ENCODE peak calls at places on chromosome 7, in ten cellular contexts. O is fibroblast of pulmonary artery; E is sciatic nerve; V is OCI-LY7; R is Ammon's horn; J is left ventricle myocardium inferior; S is neuronal stem cell; X is ovary; L is stimulated activated CD4-positive, alpha-beta T cell treated with anti-CD3 and anti-CD28 coated beads, Interleukin-1b, Interleukin-23, amount 100 ng/mL, for 4 hours; N is Daoy. B is an unnamed sample.

GRCh38 chr7:133886081-133886480 is 241.1 kb upstream of the LRGUK start:
- DNase-seq in E (no peak), N (no peak), S (no peak), V (no peak), O (no peak), X (no peak), L (no peak), J (no peak), R (no peak), B (no peak)

GRCh38 chr7:144588535-144588934 is 185.0 kb upstream of the NOBOX start:
- DNase-seq in R (no peak), N (no peak), S (no peak), O (no peak), E (no peak), V (no peak), X (no peak), J (no peak), L (no peak), B (no peak)

GRCh38 chr7:134284952-134285351 is 31.8 kb downstream of the SLC35B4 start:
- DNase-seq in V (no peak), R (no peak), O (no peak), S (no peak), J (no peak), E (no peak), N (no peak), X (no peak), L (no peak), B (no peak)

GRCh38 chr7:25356534-25357151 is 128.4 kb upstream of the NPVF start:
- DNase-seq in N (no peak), O (no peak), S (no peak), V (no peak), L (no peak), J (no peak), X (no peak), E (no peak), R (no peak), B (no peak)

GRCh38 chr7:18019562-18019961 is 8.1 kb downstream of the PRPS1L1 start:
- DNase-seq in R (no peak), L (no peak), J (no peak), O (peak), V (no peak), E (no peak), S (no peak), X (no peak), N (peak), B (no peak)

GRCh38 chr7:1909476-1909875 is 239.4 kb downstream of the ELFN1 start:
- DNase-seq in R (no peak), S (no peak), N (no peak), V (no peak), X (no peak), O (no peak), E (no peak), J (no peak), L (no peak), B (no peak)

GRCh38 chr7:145848691-145849090 is 267.9 kb upstream of the CNTNAP2 start:
- DNase-seq in X (no peak), O (no peak), S (peak), L (no peak), N (peak), R (no peak), V (peak), J (no peak), E (no peak), B (no peak)

GRCh38 chr7:2237109-2237602 is 4.4 kb upstream of the MAD1L1 start:
- DNase-seq in V (peak), E (no peak), R (peak), O (no peak), L (no peak), X (no peak), J (no peak), N (no peak), S (no peak), B (peak)

GRCh38 chr7:111089822-111090426 is 1.0 kb upstream of the LRRN3 start:
- DNase-seq in N (peak), R (peak), V (peak), L (no peak), S (no peak), O (peak), E (no peak), J (no peak), X (no peak), B (peak)

GRCh38 chr7:103373866-103374643 is 26.6 kb downstream of the PSMC2 start:
- DNase-seq in R (no peak), S (no peak), N (no peak), O (no peak), E (no peak), J (no peak), L (no peak), X (no peak), V (no peak), B (no peak)

GRCh38 chr7:98266840-98267239 is 14.6 kb upstream of the BRI3 start:
- DNase-seq in E (no peak), J (no peak), R (no peak), N (no peak), L (no peak), O (peak), S (no peak), V (peak), X (no peak), B (no peak)

GRCh38 chr7:121366852-121367431 is 29.2 kb downstream of the FAM3C start:
- DNase-seq in X (no peak), S (peak), J (no peak), N (peak), L (peak), O (peak), V (peak), R (peak), E (no peak), B (peak)

GRCh38 chr7:36208406-36208805 is 55.4 kb downstream of the EEPD1 start:
- DNase-seq in S (no peak), E (no peak), L (no peak), J (no peak), N (no peak), O (no peak), V (no peak), R (peak), X (no peak), B (no peak)

GRCh38 chr7:116487907-116488521 is 11.5 kb upstream of the CAV2 start:
- DNase-seq in N (no peak), V (no peak), X (no peak), L (no peak), E (no peak), R (no peak), S (no peak), J (no peak), O (no peak), B (no peak)

GRCh38 chr7:101784275-101785127 is 32.9 kb upstream of the CUX1 start:
- DNase-seq in V (no peak), E (no peak), S (no peak), X (peak), O (peak), L (no peak), R (peak), J (no peak), N (no peak), B (no peak)

GRCh38 chr7:155860840-155861479 is 48.7 kb upstream of the SHH start:
- DNase-seq in L (no peak), N (peak), E (no peak), O (peak), S (no peak), J (no peak), X (no peak), V (no peak), R (peak), B (no peak)

GRCh38 chr7:111266613-111267012 is 175.7 kb downstream of the LRRN3 start:
- DNase-seq in R (no peak), L (no peak), O (peak), J (no peak), S (no peak), V (no peak), N (no peak), X (no peak), E (no peak), B (no peak)

GRCh38 chr7:55593515-55594318 is 21.4 kb upstream of the VOPP1 start:
- DNase-seq in E (peak), J (peak), V (peak), X (peak), N (peak), O (peak), R (no peak), S (peak), L (peak), B (peak)

GRCh38 chr7:94449151-94449725 is 54.5 kb downstream of the COL1A2 start:
- DNase-seq in N (no peak), E (no peak), L (no peak), X (no peak), O (peak), R (peak), J (no peak), V (peak), S (no peak), B (peak)

GRCh38 chr7:95690367-95690947 is 81.9 kb upstream of the DYNC1I1 start:
- DNase-seq in S (peak), E (no peak), N (peak), R (peak), X (no peak), J (no peak), L (no peak), O (peak), V (peak), B (peak)

GRCh38 chr7:75962607-75963382 is 31.6 kb downstream of the TMEM120A start:
- DNase-seq in S (peak), V (no peak), X (peak), E (no peak), J (no peak), O (peak), N (peak), L (no peak), R (no peak), B (no peak)

GRCh38 chr7:137789215-137789899 is 57.4 kb downstream of the DGKI start:
- DNase-seq in X (no peak), L (no peak), O (peak), S (no peak), N (no peak), R (no peak), V (no peak), E (no peak), J (no peak), B (no peak)

GRCh38 chr7:116177009-116177408 is 33.3 kb upstream of the TES start:
- DNase-seq in O (peak), V (no peak), N (peak), L (no peak), R (no peak), J (no peak), S (no peak), X (no peak), E (no peak), B (no peak)

GRCh38 chr7:66173856-66174255 is 31.3 kb upstream of the TPST1 start:
- DNase-seq in R (no peak), S (no peak), E (no peak), X (no peak), V (no peak), N (no peak), O (no peak), J (no peak), L (no peak), B (no peak)

GRCh38 chr7:157699357-157700013 is 362.7 kb downstream of the DNAJB6 start:
- DNase-seq in L (no peak), E (peak), X (peak), J (no peak), V (no peak), S (no peak), R (no peak), N (peak), O (no peak), B (no peak)

GRCh38 chr7:13197501-13197900 is 510.1 kb downstream of the ARL4A start:
- DNase-seq in L (no peak), J (no peak), N (peak), X (no peak), O (peak), R (no peak), E (no peak), V (no peak), S (no peak), B (no peak)